ENCODE peak calls at places on chromosomes 2 and 18, in five cellular contexts. R is choroid plexus epithelial cell, A is astrocyte of the spinal cord, T is heart left ventricle, D is foreskin fibroblast. L is an unnamed sample.

GRCh38 chr2:102350118-102350793 is 5.3 kb upstream of the IL18R1 start:
- DNase-seq in R (no peak), A (no peak), T (no peak), D (no peak), L (no peak)

GRCh38 chr2:67446504-67446911 is 49.4 kb downstream of the ETAA1 start:
- DNase-seq in R (peak), A (peak), T (no peak), D (peak), L (peak)

GRCh38 chr2:176082885-176083731 is 654 bp downstream of the EVX2 start:
- DNase-seq in R (no peak), A (no peak), T (no peak), D (peak), L (no peak)

GRCh38 chr2:71154798-71155197 is 24.4 kb downstream of the MPHOSPH10 start:
- DNase-seq in R (peak), A (no peak), T (no peak), D (no peak), L (peak)

GRCh38 chr2:209763106-209763505 is 8.5 kb upstream of the UNC80 start:
- DNase-seq in R (no peak), A (no peak), T (no peak), D (no peak), L (no peak)

GRCh38 chr18:74819433-74820059 is 221.9 kb downstream of the ZNF407 start:
- DNase-seq in R (peak), A (no peak), T (no peak), D (no peak), L (peak)

GRCh38 chr2:207681431-207681830 is 30.0 kb upstream of the CCNYL1 start:
- DNase-seq in R (no peak), A (no peak), T (no peak), D (no peak), L (no peak)

GRCh38 chr2:162677476-162677875 is 161.1 kb downstream of the KCNH7 start:
- DNase-seq in R (peak), A (peak), T (no peak), D (peak), L (peak)

GRCh38 chr2:205925373-205926337 is 160.3 kb downstream of the INO80D start:
- DNase-seq in R (peak), A (peak), T (peak), D (peak), L (peak)

GRCh38 chr18:44067201-44067600 is 613.5 kb upstream of the SETBP1 start:
- DNase-seq in R (no peak), A (no peak), T (no peak), D (no peak), L (no peak)

GRCh38 chr2:53403836-53404413 is 363.7 kb upstream of the CHAC2 start:
- DNase-seq in R (peak), A (peak), T (no peak), D (peak), L (peak)

GRCh38 chr2:164913640-164914346 is 41.5 kb downstream of the SLC38A11 start:
- DNase-seq in R (peak), A (peak), T (no peak), D (peak), L (peak)

GRCh38 chr2:36356990-36357505 is 1.5 kb downstream of the CRIM1 start:
- DNase-seq in R (no peak), A (no peak), T (peak), D (peak), L (peak)

GRCh38 chr2:176582990-176583481 is 313.8 kb downstream of the MTX2 start:
- DNase-seq in R (peak), A (peak), T (peak), D (peak), L (peak)

GRCh38 chr2:40592223-40592622 is 140.3 kb upstream of the SLC8A1 start:
- DNase-seq in R (no peak), A (no peak), T (no peak), D (no peak), L (no peak)

GRCh38 chr2:42936632-42936996 is 144.2 kb upstream of the HAAO start:
- DNase-seq in R (no peak), A (no peak), T (no peak), D (no peak), L (no peak)

GRCh38 chr18:49520661-49521145 is 33.7 kb upstream of the C18orf32 start:
- DNase-seq in R (peak), A (peak), T (no peak), D (peak), L (peak)

GRCh38 chr18:44135791-44136190 is 544.9 kb upstream of the SETBP1 start:
- DNase-seq in R (no peak), A (no peak), T (no peak), D (no peak), L (peak)

GRCh38 chr2:152730591-152731333 is 12.3 kb downstream of the ARL6IP6 start:
- DNase-seq in R (peak), A (no peak), T (no peak), D (peak), L (peak)

GRCh38 chr2:26035110-26035728 is 1.3 kb downstream of the RAB10 start:
- DNase-seq in R (no peak), A (no peak), T (no peak), D (no peak), L (no peak)

GRCh38 chr2:236972491-236973379 is 113.0 kb upstream of the COPS8 start:
- DNase-seq in R (peak), A (peak), T (no peak), D (peak), L (peak)

GRCh38 chr2:85558160-85558559 is 3.1 kb downstream of the GGCX start:
- DNase-seq in R (no peak), A (no peak), T (no peak), D (no peak), L (no peak)

GRCh38 chr2:85560812-85561279 is 447 bp downstream of the GGCX start:
- DNase-seq in R (no peak), A (no peak), T (no peak), D (peak), L (no peak)

GRCh38 chr2:85557130-85557529 is 4.2 kb downstream of the GGCX start:
- DNase-seq in R (no peak), A (no peak), T (no peak), D (no peak), L (no peak)

GRCh38 chr2:85564144-85564563 is 2.9 kb upstream of the GGCX start:
- DNase-seq in R (no peak), A (no peak), T (no peak), D (no peak), L (no peak)

GRCh38 chr2:85561280-85562212 is at the start of gene GGCX:
- DNase-seq in R (peak), A (peak), T (peak), D (peak), L (peak)
- TF ChIP-seq CTCF in R (peak), A (peak), T (peak), D (no peak), L (no peak)

GRCh38 chr2:232535761-232536530 is 3.5 kb upstream of the CHRNG start:
- DNase-seq in R (no peak), A (no peak), T (no peak), D (no peak), L (no peak)

GRCh38 chr2:232534940-232535735 is 4.4 kb upstream of the CHRNG start:
- DNase-seq in R (no peak), A (no peak), T (no peak), D (no peak), L (no peak)

GRCh38 chr2:232537499-232537898 is 2.0 kb upstream of the CHRNG start:
- DNase-seq in R (no peak), A (no peak), T (peak), D (no peak), L (no peak)

GRCh38 chr2:232538671-232539070 is 821 bp upstream of the CHRNG start:
- DNase-seq in R (no peak), A (no peak), T (no peak), D (no peak), L (no peak)

GRCh38 chr2:232537079-232537478 is 2.4 kb upstream of the CHRNG start:
- DNase-seq in R (no peak), A (no peak), T (no peak), D (no peak), L (peak)
- TF ChIP-seq CTCF in R (peak), A (peak), T (no peak), D (peak), L (no peak)

GRCh38 chr2:201448701-201449100 is 2.6 kb downstream of the TRAK2 start:
- DNase-seq in R (no peak), A (no peak), T (no peak), D (no peak), L (peak)

GRCh38 chr2:201452058-201452736 is 657 bp downstream of the STRADB start:
- DNase-seq in R (peak), A (no peak), T (peak), D (peak), L (no peak)

GRCh38 chr2:201452856-201453643 is 1.5 kb downstream of the STRADB start:
- DNase-seq in R (no peak), A (no peak), T (no peak), D (no peak), L (no peak)

GRCh38 chr2:201450910-201451329 is 338 bp downstream of the TRAK2 start:
- DNase-seq in R (peak), A (peak), T (no peak), D (no peak), L (no peak)

GRCh38 chr2:201451330-201452057 is at the start of the genes STRADB and TRAK2:
- DNase-seq in R (peak), A (peak), T (peak), D (peak), L (peak)
- TF ChIP-seq CTCF in R (peak), A (peak), T (no peak), D (no peak), L (peak)

GRCh38 chr2:219387284-219388126 is at the start of gene DNPEP:
- DNase-seq in R (peak), A (peak), T (peak), D (peak), L (peak)
- TF ChIP-seq CTCF in R (no peak), A (no peak), T (no peak), D (no peak), L (no peak)

GRCh38 chr2:31365834-31366505 is 48.6 kb downstream of the XDH start:
- DNase-seq in R (no peak), A (no peak), T (no peak), D (no peak), L (no peak)
- TF ChIP-seq CTCF in R (no peak), A (no peak), T (no peak), D (no peak), L (no peak)

DNA sequence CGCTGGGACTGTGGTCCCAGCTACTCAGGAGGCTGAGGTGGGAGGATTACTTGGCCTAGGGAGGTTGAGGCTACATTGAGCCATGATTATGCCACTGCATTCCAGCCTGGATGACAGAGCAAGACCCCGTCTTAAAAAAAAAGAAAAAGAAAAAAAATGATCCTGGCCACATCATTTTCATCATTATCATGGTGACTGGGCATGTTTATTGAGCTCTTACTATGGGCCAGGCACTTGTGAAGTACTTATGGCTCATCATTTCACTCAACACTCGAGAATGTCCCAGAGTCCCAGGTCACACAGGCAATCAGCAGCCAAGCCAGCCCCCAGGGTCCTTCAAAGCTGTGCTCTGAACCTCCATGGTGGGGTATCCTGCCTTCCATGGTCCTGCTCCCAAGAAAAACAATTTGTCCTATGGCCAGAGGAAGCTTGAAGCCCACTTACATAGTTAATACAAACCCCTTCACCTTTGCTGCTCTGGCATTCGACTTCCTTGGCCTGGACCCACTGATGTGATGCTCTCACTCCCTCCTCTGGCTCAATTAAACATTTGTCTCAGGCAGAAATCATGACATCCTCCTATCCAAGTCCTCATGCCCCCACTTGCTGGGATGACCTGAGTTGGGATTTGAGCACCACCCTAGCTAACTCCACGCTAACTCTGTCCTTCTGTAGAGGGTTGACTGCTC is 3.8 kb upstream of the CNNM4 start:
- DNase-seq in R (no peak), A (no peak), T (no peak), D (no peak), L (no peak)
- TF ChIP-seq CTCF in R (peak), A (no peak), T (no peak), D (no peak), L (no peak)

GRCh38 chr2:98492441-98492840 is 47.8 kb downstream of the INPP4A start:
- DNase-seq in R (no peak), A (no peak), T (no peak), D (no peak), L (no peak)
- TF ChIP-seq CTCF in R (no peak), A (no peak), T (no peak), D (no peak), L (no peak)

GRCh38 chr2:120240901-120241429 is 11.7 kb upstream of the RALB start:
- DNase-seq in R (no peak), A (no peak), T (no peak), D (no peak), L (no peak)

GRCh38 chr2:120239488-120240287 is 13.0 kb upstream of the RALB start:
- DNase-seq in R (peak), A (peak), T (peak), D (peak), L (peak)

GRCh38 chr2:120243875-120244553 is 8.6 kb upstream of the RALB start:
- DNase-seq in R (no peak), A (no peak), T (no peak), D (no peak), L (no peak)

GRCh38 chr2:120243211-120243610 is 9.4 kb upstream of the RALB start:
- DNase-seq in R (peak), A (no peak), T (no peak), D (peak), L (no peak)

GRCh38 chr2:120241709-120242108 is 10.9 kb upstream of the RALB start:
- DNase-seq in R (no peak), A (no peak), T (no peak), D (no peak), L (no peak)
- TF ChIP-seq CTCF in R (no peak), A (no peak), T (no peak), D (no peak), L (no peak)

GRCh38 chr2:126399001-126399400 is 257.0 kb upstream of the GYPC start:
- DNase-seq in R (no peak), A (no peak), T (no peak), D (no peak), L (no peak)
- TF ChIP-seq CTCF in R (no peak), A (no peak), T (no peak), D (no peak), L (no peak)

DNA sequence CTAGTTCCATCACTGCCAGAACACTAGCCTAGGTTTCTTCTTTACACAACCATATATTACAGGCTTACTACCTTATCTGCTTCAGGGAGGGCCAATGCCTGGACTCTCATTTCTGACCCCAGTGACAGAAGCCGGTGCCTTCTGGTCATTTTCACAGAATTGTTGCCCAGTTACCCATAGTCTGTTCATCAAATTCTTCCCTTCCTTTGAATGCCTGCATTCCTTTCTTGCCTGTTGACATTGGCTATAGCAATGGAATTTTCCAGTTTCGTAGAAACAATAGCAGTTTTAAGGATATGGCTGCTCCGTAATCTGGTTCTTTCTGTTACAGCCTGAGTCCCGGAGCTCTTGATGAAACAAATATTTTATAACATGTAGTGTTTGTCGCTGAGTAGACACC is 13.1 kb upstream of the LCLAT1 start:
- DNase-seq in R (peak), A (peak), T (no peak), D (no peak), L (no peak)
- TF ChIP-seq CTCF in R (no peak), A (no peak), T (no peak), D (no peak), L (no peak)